ENCODE peak calls at places on chromosomes 2 and 18, in six cellular contexts. One of them, this sample, is unnamed.

GRCh38 chr2:127913808-127914457 is 28.2 kb upstream of the AMMECR1L start:
- DNase-seq in choroid plexus epithelial cell: no peak
- DNase-seq in astrocyte of the cerebellum: no peak
- DNase-seq in fibroblast of pulmonary artery: no peak
- DNase-seq in AG04449: no peak
- DNase-seq in A549: peak; percentile 31
- DNase-seq in this sample: no peak

GRCh38 chr18:61398961-61399632 is 65.9 kb downstream of the CDH20 start:
- DNase-seq in fibroblast of pulmonary artery: peak; percentile 51
- DNase-seq in A549: no peak
- DNase-seq in choroid plexus epithelial cell: peak; percentile 62
- DNase-seq in AG04449: no peak
- DNase-seq in astrocyte of the cerebellum: peak; percentile 37
- DNase-seq in this sample: peak; percentile 61

GRCh38 chr2:237202288-237203030 is 116.8 kb downstream of the COPS8 start:
- DNase-seq in astrocyte of the cerebellum: no peak
- DNase-seq in fibroblast of pulmonary artery: no peak
- DNase-seq in choroid plexus epithelial cell: no peak
- DNase-seq in AG04449: no peak
- DNase-seq in A549: no peak
- DNase-seq in this sample: no peak

GRCh38 chr18:63951302-63951705 is 2.2 kb downstream of the HMSD start:
- DNase-seq in AG04449: no peak
- DNase-seq in astrocyte of the cerebellum: peak; percentile 29
- DNase-seq in fibroblast of pulmonary artery: no peak
- DNase-seq in choroid plexus epithelial cell: peak; percentile 80
- DNase-seq in A549: no peak
- DNase-seq in this sample: no peak

GRCh38 chr2:4272261-4272858 is 569.0 kb downstream of the DCDC2C start:
- DNase-seq in fibroblast of pulmonary artery: no peak
- DNase-seq in AG04449: no peak
- DNase-seq in choroid plexus epithelial cell: no peak
- DNase-seq in A549: no peak
- DNase-seq in astrocyte of the cerebellum: no peak
- DNase-seq in this sample: no peak

GRCh38 chr2:122491011-122491410 is 735.6 kb downstream of the TSN start:
- DNase-seq in astrocyte of the cerebellum: no peak
- DNase-seq in fibroblast of pulmonary artery: peak; percentile 10
- DNase-seq in AG04449: no peak
- DNase-seq in A549: no peak
- DNase-seq in choroid plexus epithelial cell: no peak
- DNase-seq in this sample: no peak

GRCh38 chr2:178843688-178844087 is 36.5 kb upstream of the TTN start:
- DNase-seq in astrocyte of the cerebellum: no peak
- DNase-seq in A549: no peak
- DNase-seq in AG04449: no peak
- DNase-seq in fibroblast of pulmonary artery: no peak
- DNase-seq in choroid plexus epithelial cell: no peak
- DNase-seq in this sample: no peak

GRCh38 chr2:7730449-7730848 is 813.2 kb downstream of the RNF144A start:
- DNase-seq in AG04449: no peak
- DNase-seq in choroid plexus epithelial cell: no peak
- DNase-seq in fibroblast of pulmonary artery: no peak
- DNase-seq in astrocyte of the cerebellum: no peak
- DNase-seq in A549: no peak
- DNase-seq in this sample: no peak

GRCh38 chr2:178829299-178829698 is 22.1 kb upstream of the TTN start:
- DNase-seq in choroid plexus epithelial cell: peak; percentile 61
- DNase-seq in A549: no peak
- DNase-seq in AG04449: no peak
- DNase-seq in fibroblast of pulmonary artery: peak; percentile 75
- DNase-seq in astrocyte of the cerebellum: no peak
- DNase-seq in this sample: no peak

GRCh38 chr18:49011291-49011746 is 60.6 kb upstream of the SMAD7 start:
- DNase-seq in astrocyte of the cerebellum: no peak
- DNase-seq in A549: no peak
- DNase-seq in fibroblast of pulmonary artery: no peak
- DNase-seq in choroid plexus epithelial cell: no peak
- DNase-seq in AG04449: no peak
- DNase-seq in this sample: no peak

GRCh38 chr18:76983613-76984051 is 149.0 kb downstream of the MBP start:
- DNase-seq in A549: no peak
- DNase-seq in AG04449: no peak
- DNase-seq in fibroblast of pulmonary artery: no peak
- DNase-seq in astrocyte of the cerebellum: no peak
- DNase-seq in choroid plexus epithelial cell: no peak
- DNase-seq in this sample: no peak

GRCh38 chr2:67389788-67390187 is 7.3 kb upstream of the ETAA1 start:
- DNase-seq in AG04449: no peak
- DNase-seq in choroid plexus epithelial cell: no peak
- DNase-seq in astrocyte of the cerebellum: no peak
- DNase-seq in fibroblast of pulmonary artery: no peak
- DNase-seq in A549: no peak
- DNase-seq in this sample: no peak

DNA sequence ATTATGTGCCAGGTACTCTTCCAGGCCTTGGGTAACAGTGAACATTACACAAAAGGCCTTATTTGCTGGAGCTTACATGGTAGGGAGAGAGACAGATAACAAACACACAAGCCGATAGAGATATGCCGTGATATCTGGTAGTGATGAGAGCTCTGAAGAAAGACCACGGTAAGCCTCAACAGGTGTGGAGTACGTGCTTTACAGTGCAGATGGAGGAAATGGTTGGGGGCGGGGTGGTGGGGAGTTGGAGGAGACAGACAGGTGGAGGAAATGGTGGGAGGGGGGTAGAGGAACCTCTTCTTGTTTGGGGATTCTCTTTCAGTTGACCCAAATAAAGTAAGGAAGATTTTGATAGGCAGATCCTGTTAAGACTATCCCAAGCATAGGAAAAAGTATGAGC is 141.1 kb upstream of the ALPP start:
- DNase-seq in astrocyte of the cerebellum: no peak
- DNase-seq in fibroblast of pulmonary artery: no peak
- DNase-seq in A549: no peak
- DNase-seq in choroid plexus epithelial cell: no peak
- DNase-seq in AG04449: no peak
- DNase-seq in this sample: no peak
- H3K4me3 ChIP-seq in astrocyte of the cerebellum: no peak overlapping the region
- H3K4me3 ChIP-seq in fibroblast of pulmonary artery: no peak overlapping the region
- H3K4me3 ChIP-seq in A549: no peak overlapping the region
- H3K4me3 ChIP-seq in choroid plexus epithelial cell: no peak overlapping the region
- H3K4me3 ChIP-seq in AG04449: no peak overlapping the region
- H3K4me3 ChIP-seq in this sample: no peak overlapping the region

GRCh38 chr2:26691140-26691539 is 1.4 kb upstream of the KCNK3 start:
- DNase-seq in fibroblast of pulmonary artery: no peak
- DNase-seq in A549: no peak
- DNase-seq in astrocyte of the cerebellum: no peak
- DNase-seq in choroid plexus epithelial cell: no peak
- DNase-seq in AG04449: no peak
- DNase-seq in this sample: no peak
- TF ChIP-seq CTCF in fibroblast of pulmonary artery: no peak
- TF ChIP-seq CTCF in A549: no peak
- TF ChIP-seq CTCF in astrocyte of the cerebellum: no peak
- TF ChIP-seq CTCF in choroid plexus epithelial cell: no peak
- TF ChIP-seq CTCF in AG04449: no peak
- TF ChIP-seq CTCF in this sample: no peak

DNA sequence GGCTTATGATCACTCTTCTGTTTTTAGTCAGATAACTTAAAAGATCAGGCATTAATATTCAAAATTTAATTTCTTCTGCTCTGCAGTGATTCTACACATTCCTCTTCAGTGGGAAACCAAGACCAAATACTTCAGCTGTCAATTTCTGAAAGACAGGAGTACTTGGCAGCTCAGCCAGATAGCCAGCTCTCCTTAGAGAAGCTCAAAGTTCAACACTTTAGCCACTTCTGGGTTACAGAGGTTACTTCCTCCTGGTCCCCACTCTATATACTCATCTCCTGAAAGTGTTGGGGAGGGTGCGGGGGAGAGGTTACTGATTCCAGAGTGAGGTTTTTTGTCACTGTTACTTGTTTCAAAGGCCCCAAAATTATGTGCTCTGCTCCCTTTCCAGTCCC is 4.1 kb downstream of the CYTIP start:
- DNase-seq in fibroblast of pulmonary artery: no peak
- DNase-seq in astrocyte of the cerebellum: no peak
- DNase-seq in choroid plexus epithelial cell: no peak
- DNase-seq in AG04449: no peak
- DNase-seq in A549: no peak
- DNase-seq in this sample: no peak
- H3K4me3 ChIP-seq in fibroblast of pulmonary artery: no peak overlapping the region
- H3K4me3 ChIP-seq in astrocyte of the cerebellum: no peak overlapping the region
- H3K4me3 ChIP-seq in choroid plexus epithelial cell: no peak overlapping the region
- H3K4me3 ChIP-seq in AG04449: no peak overlapping the region
- H3K4me3 ChIP-seq in A549: no peak overlapping the region
- H3K4me3 ChIP-seq in this sample: no peak overlapping the region

GRCh38 chr18:54327818-54328217 is 29.8 kb downstream of the STARD6 start:
- DNase-seq in A549: no peak
- DNase-seq in astrocyte of the cerebellum: no peak
- DNase-seq in AG04449: no peak
- DNase-seq in choroid plexus epithelial cell: no peak
- DNase-seq in fibroblast of pulmonary artery: no peak
- DNase-seq in this sample: no peak

GRCh38 chr18:54323970-54324369 is 33.7 kb downstream of the STARD6 start:
- DNase-seq in fibroblast of pulmonary artery: no peak
- DNase-seq in choroid plexus epithelial cell: no peak
- DNase-seq in AG04449: no peak
- DNase-seq in astrocyte of the cerebellum: no peak
- DNase-seq in A549: no peak
- DNase-seq in this sample: no peak

DNA sequence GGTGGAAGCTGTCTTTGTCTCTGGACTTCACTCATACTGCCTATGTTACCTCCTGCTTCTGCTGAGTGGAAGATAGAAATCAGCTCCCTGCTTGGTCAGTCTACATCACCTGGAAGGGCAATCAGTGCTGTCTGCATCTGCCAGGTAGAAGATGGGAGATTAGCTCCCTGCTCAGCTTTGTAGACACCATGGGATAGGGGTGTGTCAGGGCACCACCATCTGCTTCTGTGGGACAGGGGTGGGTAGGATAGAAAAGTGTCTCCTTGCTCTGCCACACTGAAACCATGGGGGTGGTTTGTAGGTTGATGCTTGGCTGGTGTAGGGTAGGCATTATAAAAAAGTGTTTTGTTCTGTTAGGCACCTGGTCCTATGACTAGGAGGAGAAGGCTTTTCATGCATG is 34.1 kb downstream of the STARD6 start:
- DNase-seq in fibroblast of pulmonary artery: no peak
- DNase-seq in A549: no peak
- DNase-seq in AG04449: no peak
- DNase-seq in astrocyte of the cerebellum: no peak
- DNase-seq in choroid plexus epithelial cell: no peak
- DNase-seq in this sample: no peak
- TF ChIP-seq CTCF in fibroblast of pulmonary artery: no peak
- TF ChIP-seq CTCF in A549: no peak
- TF ChIP-seq CTCF in AG04449: no peak
- TF ChIP-seq CTCF in astrocyte of the cerebellum: no peak
- TF ChIP-seq CTCF in choroid plexus epithelial cell: no peak
- TF ChIP-seq CTCF in this sample: no peak

DNA sequence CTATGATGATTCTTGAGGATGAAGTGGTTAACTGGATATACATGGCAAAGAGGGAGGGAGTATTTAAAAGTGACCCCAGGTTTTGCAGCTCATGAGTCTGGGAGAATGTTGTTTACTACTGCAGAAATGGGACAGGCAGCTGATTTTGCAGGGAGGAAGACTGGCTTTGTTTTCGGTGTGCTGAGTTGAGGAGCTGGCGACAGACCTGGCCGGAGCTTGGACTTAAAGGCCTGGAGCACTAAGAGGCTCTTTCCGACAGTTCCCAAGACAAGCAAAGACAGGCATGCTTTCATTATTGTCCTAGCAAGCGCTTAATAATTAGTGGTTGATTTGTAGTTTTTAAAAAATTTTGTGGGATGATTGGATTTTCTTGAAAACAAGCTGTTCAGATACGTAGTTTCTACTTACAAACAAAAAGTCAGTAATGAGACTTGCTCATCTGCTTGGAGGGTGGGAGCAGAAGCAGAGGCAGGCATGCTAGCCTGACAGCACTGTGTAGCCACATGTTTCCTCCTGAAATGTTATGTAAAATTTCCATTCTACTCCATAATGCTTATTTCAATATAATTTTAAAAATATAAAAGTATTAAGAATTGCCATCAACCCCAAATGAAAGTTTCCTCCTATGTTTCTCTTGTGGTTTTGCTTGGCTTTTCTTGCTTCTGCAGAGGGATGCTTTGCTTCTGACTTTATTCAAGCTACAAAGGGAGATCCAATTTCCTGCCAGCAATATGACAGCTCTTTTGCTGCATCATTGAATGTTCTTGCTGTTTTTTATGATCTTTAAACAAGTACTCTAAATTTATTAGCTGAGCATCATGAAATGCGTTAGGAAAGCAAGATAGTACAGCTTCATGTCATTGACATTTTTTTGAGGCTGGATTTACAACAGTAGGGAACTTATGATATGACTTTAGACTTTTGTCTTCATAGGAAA is 75.8 kb downstream of the PHLPP1 start:
- DNase-seq in astrocyte of the cerebellum: no peak
- DNase-seq in choroid plexus epithelial cell: peak; percentile 64
- DNase-seq in A549: no peak
- DNase-seq in fibroblast of pulmonary artery: peak; percentile 24
- DNase-seq in AG04449: no peak
- DNase-seq in this sample: no peak
- H3K4me3 ChIP-seq in astrocyte of the cerebellum: no peak overlapping the region
- H3K4me3 ChIP-seq in choroid plexus epithelial cell: no peak overlapping the region
- H3K4me3 ChIP-seq in A549: no peak overlapping the region
- H3K4me3 ChIP-seq in fibroblast of pulmonary artery: no peak overlapping the region
- H3K4me3 ChIP-seq in AG04449: no peak overlapping the region
- H3K4me3 ChIP-seq in this sample: no peak overlapping the region

This sample was measured in HFF-Myc.